ENCODE peak calls at places on chromosomes 1 and 21, in four cellular contexts. A is GM12878, K is K562, W is H1. O is an unnamed sample.

GRCh38 chr1:91791691-91792392 is 94.1 kb downstream of the TGFBR3 start:
- DNase-seq in A (no peak), K (no peak), W (no peak), O (no peak)

GRCh38 chr1:10626781-10627410 is 152.1 kb downstream of the PEX14 start:
- DNase-seq in A (no peak), K (no peak), W (no peak), O (no peak)

GRCh38 chr1:167904641-167905040 is 9.3 kb downstream of the ADCY10 start:
- DNase-seq in A (no peak), K (no peak), W (no peak), O (no peak)

GRCh38 chr1:33930346-33931114 is 66.7 kb downstream of the HMGB4 start:
- DNase-seq in A (no peak), K (no peak), W (no peak), O (no peak)

GRCh38 chr1:66480162-66480561 is 53.8 kb upstream of the SGIP1 start:
- DNase-seq in A (no peak), K (no peak), W (no peak), O (peak)

GRCh38 chr1:30877205-30877912 is 31.2 kb downstream of the SDC3 start:
- DNase-seq in A (no peak), K (no peak), W (no peak), O (no peak)

GRCh38 chr1:245261786-245262185 is 107.0 kb downstream of the KIF26B start:
- DNase-seq in A (no peak), K (no peak), W (no peak), O (no peak)

GRCh38 chr1:38788937-38789336 is 70.6 kb downstream of the RRAGC start:
- DNase-seq in A (no peak), K (no peak), W (no peak), O (no peak)

GRCh38 chr1:145887631-145888030 is 2.0 kb upstream of the ANKRD35 start:
- DNase-seq in A (no peak), K (no peak), W (no peak), O (no peak)

GRCh38 chr1:205994342-205994741 is 8.9 kb downstream of the RAB7B start:
- DNase-seq in A (no peak), K (no peak), W (no peak), O (no peak)

GRCh38 chr21:34669149-34669879 is 520 bp downstream of the CLIC6 start:
- DNase-seq in A (no peak), K (no peak), W (no peak), O (peak)

GRCh38 chr1:209884665-209885117 is 53.3 kb upstream of the SYT14 start:
- DNase-seq in A (peak), K (peak), W (no peak), O (no peak)

GRCh38 chr1:54488065-54488750 is 59.8 kb upstream of the ACOT11 start:
- DNase-seq in A (no peak), K (peak), W (peak), O (peak)

GRCh38 chr1:93769767-93770166 is 88.1 kb upstream of the BCAR3 start:
- DNase-seq in A (no peak), K (no peak), W (no peak), O (no peak)

DNA sequence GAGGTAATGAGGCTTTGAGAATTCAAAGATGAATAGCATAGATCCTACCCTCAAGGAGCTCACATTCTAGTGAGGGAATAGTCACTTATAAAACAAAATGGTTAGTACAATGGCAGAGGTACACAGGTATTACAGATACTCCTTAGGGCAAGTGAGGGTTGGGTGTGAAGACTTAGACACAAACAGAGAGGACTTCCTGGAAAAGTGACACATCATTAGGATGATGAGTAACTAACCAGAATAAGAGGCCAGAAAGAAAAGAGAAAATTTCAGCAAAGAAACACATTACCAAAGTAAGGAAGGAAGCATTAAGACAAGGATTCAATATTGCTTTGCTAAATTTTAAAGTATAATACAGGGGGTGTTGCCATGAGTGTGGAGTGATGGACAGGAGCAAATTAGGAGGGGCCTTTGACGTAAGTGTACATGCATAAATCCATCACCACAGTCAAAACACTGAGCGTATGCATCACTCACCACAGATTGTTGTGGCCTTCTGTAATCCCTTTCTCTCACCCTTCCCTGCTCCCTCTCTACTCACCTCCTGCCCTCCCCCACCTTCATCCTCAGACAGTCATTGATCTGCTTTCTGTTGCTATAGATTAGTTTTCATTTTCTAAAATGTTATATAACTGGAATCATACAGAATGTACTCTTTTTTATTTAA is 7.9 kb downstream of the CD53 start:
- DNase-seq in A (no peak), K (peak), W (no peak), O (no peak)
- H3K4me2 ChIP-seq in A (peak), K (peak), W (no peak), O (no peak)

DNA sequence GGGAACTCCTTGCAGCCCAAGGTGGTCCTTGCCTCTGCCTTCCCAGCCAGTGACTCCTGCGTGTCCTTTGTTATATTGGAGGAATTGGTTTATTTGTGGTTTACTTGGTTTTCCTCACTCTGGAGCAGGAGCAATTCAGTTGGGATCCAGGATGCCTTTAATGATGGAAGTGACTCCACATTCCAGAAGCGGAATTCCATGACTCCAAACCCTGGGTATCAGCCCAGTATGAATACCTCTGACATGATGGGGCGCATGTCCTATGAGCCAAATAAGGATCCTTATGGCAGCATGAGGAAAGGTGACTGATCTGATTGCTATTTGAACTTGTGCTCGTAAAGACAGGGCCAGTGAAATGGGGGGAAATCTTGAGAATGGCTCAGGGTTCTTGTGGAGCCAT is 15.1 kb upstream of the PIGV start:
- DNase-seq in A (no peak), K (no peak), W (no peak), O (no peak)
- TF ChIP-seq NRF1 in A (no peak), K (no peak), W (no peak), O (no peak)

GRCh38 chr1:227919916-227920315 is 27.8 kb downstream of the WNT9A start:
- DNase-seq in A (no peak), K (peak), W (no peak), O (peak)
- TF ChIP-seq YY1 in A (no peak), K (no peak), W (no peak), O (no peak)

GRCh38 chr1:17777818-17778217 is 22.7 kb downstream of the ACTL8 start:
- DNase-seq in A (no peak), K (no peak), W (no peak), O (no peak)

GRCh38 chr1:17777330-17777729 is 22.2 kb downstream of the ACTL8 start:
- DNase-seq in A (no peak), K (no peak), W (no peak), O (no peak)

GRCh38 chr1:17775796-17776195 is 20.7 kb downstream of the ACTL8 start:
- DNase-seq in A (no peak), K (no peak), W (no peak), O (no peak)

GRCh38 chr1:17776426-17776825 is 21.3 kb downstream of the ACTL8 start:
- DNase-seq in A (no peak), K (no peak), W (no peak), O (peak)

GRCh38 chr1:17780916-17781315 is 25.8 kb downstream of the ACTL8 start:
- DNase-seq in A (no peak), K (no peak), W (no peak), O (no peak)
- H3K4me2 ChIP-seq in A (no peak), K (no peak), W (no peak), O (no peak)

DNA sequence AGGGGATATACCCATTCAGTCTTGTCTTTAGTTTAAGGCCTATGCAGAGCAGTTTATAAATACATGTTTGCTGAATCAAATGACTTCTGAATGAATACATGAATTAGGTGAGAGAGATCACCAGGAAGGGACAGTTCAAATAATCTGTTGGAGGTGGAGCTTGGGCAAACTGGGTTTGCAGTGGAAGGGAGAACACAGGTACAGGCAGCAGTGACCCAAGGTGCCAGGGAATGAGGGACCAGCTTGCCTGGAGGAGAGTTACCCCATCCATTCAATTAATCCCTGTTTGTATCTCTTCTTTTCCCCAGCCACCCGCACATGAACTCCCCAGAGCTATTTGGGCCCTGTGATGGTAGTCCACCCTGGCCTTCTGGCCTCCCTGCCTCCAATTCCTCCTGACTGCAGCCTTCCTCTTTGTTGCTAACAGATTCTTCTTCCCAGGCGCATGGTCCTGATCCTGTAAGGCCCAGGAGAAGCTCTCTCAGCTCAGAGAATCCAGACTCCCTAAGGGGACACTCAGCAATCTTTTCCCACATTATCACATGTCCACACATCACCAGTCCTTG is 1.8 kb downstream of the CD58 start:
- DNase-seq in A (no peak), K (no peak), W (no peak), O (no peak)
- TF ChIP-seq NRF1 in A (no peak), K (no peak), W (no peak), O (no peak)

DNA sequence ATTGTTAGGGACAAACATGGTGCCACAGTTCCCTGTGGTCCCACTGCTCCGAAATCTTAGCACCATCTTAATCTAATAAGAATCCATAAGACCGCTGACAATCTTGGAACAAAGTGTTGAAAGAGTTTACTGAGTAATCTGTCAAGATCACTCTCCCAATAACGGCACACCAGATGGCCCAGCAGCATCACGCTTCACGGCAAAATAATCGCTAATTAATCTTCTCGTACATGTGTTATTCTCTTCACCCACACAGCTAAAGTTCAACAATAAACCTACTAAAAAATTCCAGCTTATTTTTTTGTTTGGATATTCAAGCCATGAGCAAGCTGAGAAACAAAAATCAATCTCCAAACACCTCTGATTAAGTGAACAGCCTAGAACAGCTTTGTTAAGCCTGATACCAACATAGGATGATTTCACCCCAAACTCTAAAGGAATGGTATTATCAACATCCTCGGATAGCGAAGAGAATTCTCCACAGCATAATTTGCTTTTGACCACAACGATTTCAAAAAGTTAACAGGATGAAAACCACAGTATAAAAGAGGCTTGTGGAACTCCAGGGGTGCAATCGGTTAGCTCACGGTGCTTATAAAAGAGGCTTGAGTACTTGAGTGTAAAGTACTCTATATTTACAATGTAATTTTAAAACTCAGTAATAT is 329.9 kb upstream of the GREM2 start:
- DNase-seq in A (no peak), K (no peak), W (no peak), O (no peak)
- TF ChIP-seq YY1 in A (no peak), K (no peak), W (no peak), O (no peak)

DNA sequence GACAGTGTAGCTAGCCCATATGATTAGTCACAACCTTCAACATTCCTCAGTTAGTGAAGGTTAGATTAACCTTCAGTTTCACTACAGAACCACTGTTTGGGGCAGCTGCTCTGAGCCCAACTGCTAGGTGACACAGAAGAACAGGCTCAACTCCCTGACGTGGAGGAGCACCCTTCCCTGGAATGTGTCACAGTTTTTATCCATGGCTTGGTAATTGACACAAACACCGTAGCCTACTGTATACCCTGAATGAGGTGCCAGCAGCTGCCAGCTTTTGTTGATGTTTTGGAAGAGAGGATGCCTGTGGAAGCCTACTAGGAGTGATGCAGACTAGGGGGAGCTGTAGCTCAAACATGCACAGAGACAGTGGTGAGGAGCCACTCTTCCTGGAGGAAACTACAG is 56.6 kb upstream of the CR2 start:
- DNase-seq in A (no peak), K (no peak), W (no peak), O (no peak)
- H3K4me2 ChIP-seq in A (no peak), K (no peak), W (no peak), O (no peak)

GRCh38 chr1:214827883-214828282 is 224.9 kb downstream of the CENPF start:
- DNase-seq in A (no peak), K (no peak), W (no peak), O (no peak)

GRCh38 chr1:214831956-214832355 is 229.0 kb downstream of the CENPF start:
- DNase-seq in A (no peak), K (no peak), W (no peak), O (no peak)

GRCh38 chr1:214838351-214838750 is 235.4 kb downstream of the CENPF start:
- DNase-seq in A (no peak), K (no peak), W (no peak), O (no peak)

GRCh38 chr1:214830956-214831355 is 228.0 kb downstream of the CENPF start:
- DNase-seq in A (no peak), K (no peak), W (no peak), O (no peak)

DNA sequence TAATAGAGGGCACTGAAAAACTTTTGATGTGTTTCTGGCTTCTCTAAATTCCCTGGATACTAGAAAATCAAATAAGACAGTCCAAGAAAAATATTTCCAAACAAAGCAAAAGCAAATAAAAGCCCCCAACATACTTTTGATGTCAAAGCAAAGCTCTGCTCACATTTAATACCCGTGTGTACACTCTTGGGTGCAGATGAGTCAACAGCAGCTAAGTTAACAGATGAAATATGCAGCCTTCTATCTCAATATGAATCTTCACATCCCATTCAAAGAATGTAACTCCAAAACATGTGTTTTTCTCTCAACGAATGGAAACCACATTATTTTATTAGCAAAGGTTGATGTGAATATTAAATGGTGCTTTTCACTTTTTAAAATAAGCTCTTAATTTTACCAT is 230.4 kb downstream of the CENPF start:
- DNase-seq in A (no peak), K (no peak), W (no peak), O (no peak)
- TF ChIP-seq NRF1 in A (no peak), K (no peak), W (no peak), O (no peak)

GRCh38 chr1:18232052-18232451 is 124.5 kb downstream of the IGSF21 start:
- DNase-seq in A (no peak), K (peak), W (no peak), O (no peak)
- TF ChIP-seq YY1 in A (no peak), K (no peak), W (no peak), O (no peak)

GRCh38 chr1:19861842-19862530 is 20.2 kb upstream of the OTUD3 start:
- DNase-seq in A (no peak), K (no peak), W (no peak), O (no peak)
- H3K4me2 ChIP-seq in A (no peak), K (no peak), W (no peak), O (no peak)

O was measured in SK-N-SH.